ENCODE peak calls at places on chromosomes 11 and 22, in eight cellular contexts. S is heart left ventricle; O is prostate gland; G is ovary; N is kidney; E is lung; V is Panc1; R is naive thymus-derived CD4-positive, alpha-beta T cell. D is an unnamed sample.

GRCh38 chr22:49092751-49093150 is 734.9 kb downstream of the BRD1 start:
- DNase-seq in O (no peak), S (no peak), G (no peak), R (no peak), E (no peak), N (peak; percentile 28), V (no peak), D (no peak)

GRCh38 chr11:62725686-62726085 is 1.6 kb downstream of the HNRNPUL2 start:
- DNase-seq in V (no peak), G (no peak), S (no peak), O (no peak), N (no peak), R (no peak), E (no peak), D (no peak)

GRCh38 chr11:27228232-27228631 is 134.8 kb downstream of the CCDC34 start:
- DNase-seq in N (no peak), R (no peak), V (no peak), G (no peak), E (no peak), O (peak; percentile 56), S (no peak), D (no peak)

GRCh38 chr11:3880724-3881123 is 25.3 kb downstream of the STIM1 start:
- DNase-seq in N (no peak), O (no peak), S (no peak), G (no peak), E (no peak), R (no peak), V (no peak), D (no peak)

GRCh38 chr11:111360150-111361043 is 18.7 kb downstream of the POU2AF1 start:
- DNase-seq in N (no peak), G (no peak), V (no peak), E (no peak), O (no peak), R (no peak), S (no peak), D (no peak)

GRCh38 chr11:60130496-60130895 is 42.0 kb downstream of the MS4A2 start:
- DNase-seq in S (no peak), G (no peak), R (no peak), O (peak; percentile 9), V (no peak), N (no peak), E (no peak), D (no peak)

GRCh38 chr11:134530826-134531225 is 118.8 kb upstream of the B3GAT1 start:
- DNase-seq in G (no peak), V (no peak), R (no peak), S (no peak), N (peak; percentile 39), O (no peak), E (no peak), D (no peak)

GRCh38 chr11:95920460-95921105 is 3.3 kb downstream of the MTMR2 start:
- DNase-seq in S (no peak), E (no peak), G (no peak), O (no peak), R (no peak), V (no peak), N (no peak), D (no peak)

DNA sequence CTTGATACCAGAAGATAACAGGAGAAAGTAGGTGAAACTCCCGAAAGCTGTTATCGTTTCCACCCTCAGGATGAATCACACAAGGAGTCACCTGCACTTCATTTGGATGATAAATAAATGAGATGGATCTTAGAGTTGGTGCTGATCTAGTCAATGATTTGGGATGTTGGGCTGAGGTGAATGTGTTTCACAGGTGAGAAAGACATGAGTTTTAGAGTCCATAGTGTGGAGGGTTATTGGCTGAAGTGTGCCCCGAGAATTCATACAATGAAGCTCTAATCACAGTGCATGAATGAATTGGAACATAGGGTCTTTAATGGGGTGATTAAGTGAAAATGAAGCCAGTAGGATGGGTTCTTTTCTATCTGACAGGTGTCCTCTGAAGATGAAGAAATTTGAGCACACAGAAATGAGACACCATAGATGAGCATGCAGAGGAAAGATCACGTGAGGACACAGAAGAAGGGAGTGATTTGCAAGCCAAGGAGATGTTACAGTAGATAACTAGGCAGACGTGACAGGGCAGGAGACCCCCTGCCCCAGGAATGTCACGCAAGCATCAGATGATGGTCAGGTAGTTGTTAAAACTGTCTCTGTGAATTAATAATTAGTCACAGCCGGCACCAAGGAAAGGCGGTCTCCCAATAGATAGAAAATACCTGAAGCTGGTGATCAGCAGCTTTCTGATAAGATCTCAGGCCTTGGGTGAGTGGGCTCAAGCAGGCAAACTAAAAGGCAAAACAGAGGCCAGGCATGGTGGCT is 60.2 kb upstream of the IGLL5 start:
- DNase-seq in V (no peak), E (no peak), N (no peak), R (no peak), G (no peak), O (no peak), S (no peak), D (no peak)
- H3K27ac ChIP-seq in V (no peak overlapping the region), E (no peak overlapping the region), N (no peak overlapping the region), R (no peak overlapping the region), G (no peak overlapping the region), O (no peak overlapping the region), S (no peak overlapping the region), D (no peak overlapping the region)

GRCh38 chr11:28243596-28243995 is 135.4 kb downstream of the METTL15 start:
- DNase-seq in V (no peak), N (no peak), G (no peak), R (no peak), E (no peak), O (no peak), S (no peak), D (no peak)
- H3K4me3 ChIP-seq in V (no peak overlapping the region), N (no peak overlapping the region), G (no peak overlapping the region), R (no peak overlapping the region), E (no peak overlapping the region), O (no peak overlapping the region), S (no peak overlapping the region), D (no peak overlapping the region)

DNA sequence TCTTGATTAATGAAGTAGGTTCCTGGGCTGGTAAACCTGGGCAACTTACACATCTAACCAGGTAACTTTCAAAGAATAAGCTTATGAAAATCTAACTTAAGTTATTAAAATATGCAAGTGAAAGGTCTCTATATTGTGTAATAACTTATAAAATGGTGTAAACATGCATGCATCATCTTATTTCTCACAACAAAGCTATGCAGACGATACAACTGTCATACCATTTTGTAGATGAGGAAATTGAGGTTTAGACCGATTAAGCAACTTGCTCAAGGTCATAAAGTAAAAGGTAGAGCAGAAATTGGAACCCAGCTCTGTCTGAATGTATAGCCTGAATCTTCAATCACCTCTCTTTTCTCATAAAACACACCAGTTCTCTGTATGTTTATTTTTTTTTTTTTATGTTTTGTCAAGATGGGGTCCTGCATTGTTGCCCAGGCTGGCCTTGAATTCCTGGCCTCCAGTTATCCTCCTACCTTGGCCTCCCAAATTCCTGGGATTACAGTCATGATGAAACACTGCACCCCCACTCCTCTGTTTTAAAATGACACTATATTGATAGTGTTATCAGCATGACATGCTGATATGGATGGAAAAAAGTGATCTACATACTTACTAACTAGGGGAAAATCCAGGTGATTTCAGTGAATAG is 109.6 kb downstream of the SGSM3 start:
- DNase-seq in G (no peak), V (no peak), N (no peak), O (no peak), R (no peak), S (no peak), E (no peak), D (no peak)
- H3K27ac ChIP-seq in G (no peak overlapping the region), V (peak overlapping the region; percentile 3), N (no peak overlapping the region), O (no peak overlapping the region), R (no peak overlapping the region), S (no peak overlapping the region), E (no peak overlapping the region), D (no peak overlapping the region)

DNA sequence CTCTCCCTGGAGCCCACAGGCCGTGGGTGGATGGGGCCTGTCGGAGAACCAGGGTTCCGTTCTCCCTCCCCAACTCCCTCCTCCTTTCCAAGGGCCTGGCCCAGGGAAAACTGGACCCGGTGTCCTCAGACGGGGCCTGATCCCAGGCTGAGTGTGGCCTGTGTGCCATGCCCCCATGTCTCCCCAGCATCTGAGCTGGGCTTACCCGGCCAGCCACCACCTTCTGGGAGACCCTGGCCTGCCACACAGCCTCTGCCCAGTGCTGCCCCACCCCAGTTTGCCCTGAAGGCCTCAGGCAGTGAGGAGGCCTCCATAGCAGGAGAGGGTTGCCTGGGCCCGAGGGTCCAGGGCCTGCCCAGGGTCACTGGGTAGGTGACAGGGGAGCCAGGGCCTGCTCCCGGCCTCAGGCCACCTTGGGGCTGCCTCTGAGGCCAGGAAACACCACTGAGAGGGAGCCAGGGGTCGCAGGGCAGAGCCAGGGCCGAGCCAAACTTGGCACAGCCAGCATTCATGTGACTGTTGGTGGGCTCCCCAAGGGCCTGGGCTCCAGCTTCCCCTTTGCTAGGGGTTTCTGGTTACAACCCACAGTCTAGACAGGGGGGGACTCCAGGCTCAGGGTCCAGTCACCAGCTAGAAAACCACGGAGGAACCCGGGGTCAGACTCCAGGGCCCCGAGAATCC is 585 bp upstream of the IFITM10 start:
- DNase-seq in O (no peak), G (no peak), R (no peak), S (no peak), V (no peak), N (no peak), E (no peak), D (no peak)
- H3K4me3 ChIP-seq in O (no peak overlapping the region), G (no peak overlapping the region), R (no peak overlapping the region), S (no peak overlapping the region), V (peak overlapping the region; percentile 51), N (no peak overlapping the region), E (no peak overlapping the region), D (no peak overlapping the region)

DNA sequence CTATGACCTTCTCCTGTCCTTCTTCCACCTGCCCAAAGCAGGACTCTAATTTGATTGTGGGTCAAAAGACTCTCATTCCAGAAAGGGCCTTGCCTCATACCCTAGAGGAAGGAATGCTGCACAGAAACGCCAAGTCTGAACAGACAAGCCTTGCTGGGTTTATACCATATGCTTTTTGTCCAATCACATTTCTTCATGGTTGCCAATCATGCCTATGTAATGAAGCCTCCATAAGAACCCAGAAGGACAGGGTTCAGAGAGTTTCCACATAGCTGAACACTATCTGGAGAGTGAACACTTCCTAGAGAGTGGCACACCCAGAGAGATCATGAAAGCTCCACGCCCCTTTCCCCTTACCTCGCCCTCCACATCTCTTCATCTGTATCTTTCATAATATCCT is 4.8 kb upstream of the SAA2 start:
- DNase-seq in V (no peak), S (no peak), G (no peak), R (no peak), O (no peak), N (no peak), E (no peak), D (no peak)
- H3K27ac ChIP-seq in V (no peak overlapping the region), S (no peak overlapping the region), G (no peak overlapping the region), R (no peak overlapping the region), O (no peak overlapping the region), N (no peak overlapping the region), E (no peak overlapping the region), D (no peak overlapping the region)

DNA sequence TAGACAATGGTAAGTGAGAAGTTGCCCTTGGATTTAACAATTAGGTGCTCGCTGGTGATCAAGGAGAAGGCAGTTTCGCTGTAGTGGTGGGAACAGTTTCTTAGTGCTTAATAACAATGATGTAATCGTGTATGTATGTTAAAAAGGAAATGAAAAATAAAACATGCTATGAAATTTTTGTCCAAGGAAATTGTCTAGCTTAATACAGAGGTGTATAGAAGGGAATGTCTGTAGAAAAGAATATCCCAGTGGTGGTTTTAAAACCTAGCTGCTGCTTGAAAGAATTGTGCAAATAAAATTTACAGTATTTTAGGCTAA is 53.1 kb downstream of the SWAP70 start:
- DNase-seq in V (no peak), G (no peak), O (no peak), R (no peak), E (no peak), S (no peak), N (no peak), D (no peak)
- H3K4me3 ChIP-seq in V (no peak overlapping the region), G (no peak overlapping the region), O (no peak overlapping the region), R (no peak overlapping the region), E (no peak overlapping the region), S (no peak overlapping the region), N (no peak overlapping the region), D (peak overlapping the region; percentile 22)

GRCh38 chr11:114050258-114050927 is 9.1 kb upstream of the ZBTB16 start:
- DNase-seq in E (no peak), O (no peak), R (no peak), N (no peak), V (no peak), S (no peak), G (no peak), D (no peak)
- H3K27ac ChIP-seq in E (no peak overlapping the region), O (no peak overlapping the region), R (no peak overlapping the region), N (no peak overlapping the region), V (no peak overlapping the region), S (no peak overlapping the region), G (no peak overlapping the region), D (no peak overlapping the region)

D was measured in astrocyte.